ENCODE peak calls at places on chromosomes 1 and 21, in seven cellular contexts. T, H, G, B, Y, N and V are unnamed samples. For H3K4me1, the result is how much of the 10 kb centered on the place peaks cover.

GRCh38 chr1:192445849-192446489 is 129.2 kb downstream of the RGS21 start:
- DNase-seq in N (peak), G (peak), H (no peak), B (no peak), T (no peak), Y (peak), V (peak)

GRCh38 chr1:228376651-228377631 is 29.7 kb downstream of the TRIM11 start:
- DNase-seq in N (no peak), T (no peak), Y (no peak), B (no peak), H (no peak), G (no peak), V (peak)

GRCh38 chr21:22399717-22400520 is 1401.7 kb downstream of the NCAM2 start:
- DNase-seq in N (no peak), H (no peak), Y (no peak), B (no peak), G (no peak), T (no peak), V (no peak)

GRCh38 chr1:10663668-10664035 is 132.8 kb downstream of the CASZ1 start:
- DNase-seq in T (no peak), Y (peak), G (peak), B (no peak), N (peak), H (peak), V (peak)

GRCh38 chr1:172638885-172639831 is 19.7 kb upstream of the FASLG start:
- DNase-seq in H (peak), N (no peak), G (no peak), B (no peak), Y (no peak), T (peak), V (no peak)

GRCh38 chr1:1954831-1955441 is 35.9 kb upstream of the TMEM52 start:
- DNase-seq in T (no peak), B (no peak), G (no peak), H (peak), Y (no peak), N (no peak), V (no peak)

GRCh38 chr1:110565565-110565964 is 40.6 kb downstream of the KCNA2 start:
- DNase-seq in N (no peak), G (no peak), B (peak), H (no peak), T (no peak), Y (no peak), V (no peak)

GRCh38 chr1:32971156-32971555 is 6.5 kb upstream of the RNF19B start:
- DNase-seq in N (no peak), G (no peak), Y (no peak), B (no peak), T (no peak), H (no peak), V (no peak)

GRCh38 chr1:68115308-68115707 is 64.9 kb upstream of the DIRAS3 start:
- DNase-seq in T (no peak), Y (no peak), G (no peak), B (no peak), N (no peak), H (no peak), V (no peak)

GRCh38 chr1:183000563-183000962 is 22.7 kb upstream of the LAMC1 start:
- DNase-seq in N (no peak), H (no peak), T (no peak), G (no peak), Y (no peak), B (no peak), V (no peak)

GRCh38 chr1:200512191-200512590 is 102.4 kb upstream of the ZNF281 start:
- DNase-seq in H (no peak), T (no peak), G (no peak), N (no peak), Y (no peak), B (no peak), V (no peak)

GRCh38 chr1:221100196-221100950 is 221.1 kb downstream of the HLX start:
- DNase-seq in H (no peak), T (no peak), G (no peak), B (no peak), N (no peak), Y (no peak), V (no peak)

GRCh38 chr21:42262826-42263225 is 43.9 kb downstream of the ABCG1 start:
- DNase-seq in G (peak), H (peak), B (no peak), N (peak), T (peak), Y (peak), V (peak)

GRCh38 chr21:42261832-42262200 is 42.9 kb downstream of the ABCG1 start:
- DNase-seq in T (no peak), Y (no peak), H (no peak), G (no peak), B (no peak), N (no peak), V (no peak)

GRCh38 chr21:42264245-42265195 is 45.6 kb downstream of the ABCG1 start:
- DNase-seq in N (no peak), B (no peak), Y (no peak), G (no peak), H (no peak), T (no peak), V (no peak)

GRCh38 chr21:42265229-42265812 is 46.4 kb downstream of the ABCG1 start:
- DNase-seq in T (no peak), Y (no peak), B (no peak), N (no peak), G (no peak), H (no peak), V (no peak)

DNA sequence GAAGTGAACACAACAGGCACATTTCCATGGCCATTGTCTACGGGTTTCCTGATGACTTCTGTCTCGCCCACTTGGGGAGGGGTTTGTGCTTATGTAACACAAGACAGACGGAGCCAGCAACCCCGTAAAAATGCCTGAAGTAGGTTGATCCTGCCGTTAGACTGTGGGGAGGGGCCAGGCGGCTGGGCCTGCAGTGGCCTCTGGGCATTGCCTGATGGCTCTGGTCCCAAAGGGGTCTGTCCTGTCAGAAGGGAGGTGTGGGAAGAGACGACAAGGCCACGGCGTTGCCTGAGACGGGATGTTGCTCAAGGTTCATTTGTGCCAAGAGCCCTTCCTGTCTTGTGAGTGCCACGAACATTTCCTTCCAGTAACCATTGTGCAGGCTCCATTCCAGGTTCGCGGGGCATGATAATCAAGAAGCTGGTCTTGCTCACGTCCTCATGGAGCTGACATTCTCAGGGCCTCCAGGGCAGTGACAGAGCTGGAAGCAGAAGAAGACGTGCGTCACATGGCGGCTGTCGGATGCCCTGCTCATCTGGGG is 44.7 kb downstream of the ABCG1 start:
- DNase-seq in N (no peak), H (no peak), B (no peak), Y (peak), G (no peak), T (no peak), V (peak)
- TF ChIP-seq EP300 in N (no peak), H (no peak), B (no peak), Y (no peak), G (no peak), T (no peak), V (peak)

DNA sequence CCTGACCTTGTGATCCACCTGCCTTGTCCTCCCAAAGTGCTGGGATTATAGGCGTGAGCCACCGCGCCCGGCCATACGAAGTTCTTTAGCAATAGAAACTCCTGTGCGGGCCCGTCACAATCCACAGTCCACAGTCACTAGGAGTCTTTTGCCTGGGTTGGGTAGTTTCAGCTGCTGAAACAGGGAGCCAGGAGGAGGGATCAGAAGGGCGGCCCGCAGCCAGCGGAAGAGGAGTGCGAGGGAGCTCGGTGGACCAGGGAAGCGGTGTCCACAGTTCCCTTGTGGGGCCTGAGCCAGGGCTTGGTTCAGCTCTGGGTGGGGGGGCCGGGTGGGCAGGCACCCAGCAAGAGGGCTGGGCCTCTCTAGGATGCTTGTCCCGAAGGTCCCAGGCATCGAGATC is 17.9 kb upstream of the HSPG2 start:
- DNase-seq in G (no peak), Y (no peak), T (no peak), N (no peak), H (no peak), B (no peak), V (peak)
- H3K27ac ChIP-seq in G (peak), Y (peak), T (peak), N (no peak), H (no peak), B (peak), V (peak)

GRCh38 chr1:154407866-154408777 is 3.0 kb downstream of the IL6R start:
- DNase-seq in H (no peak), G (no peak), N (no peak), Y (no peak), T (no peak), B (no peak), V (peak)
- H3K4me1 ChIP-seq in H (under half), G (half or more), N (under half), Y (under half), T (under half), B (half or more), V (under half)

GRCh38 chr1:40039757-40040510 is 595 bp upstream of the CAP1 start:
- DNase-seq in N (peak), H (peak), B (peak), G (peak), Y (peak), T (peak), V (peak)
- TF ChIP-seq EP300 in N (peak), H (peak), B (no peak), G (no peak), Y (no peak), T (no peak), V (no peak)